ENCODE peak calls at places on chromosome 22, in seven cellular contexts. X is GM12892, T is K562, F is GM12878, K is HepG2, C is SK-N-SH, N is H1. D is an unnamed sample.

GRCh38 chr22:41401781-41402648 is 20.3 kb downstream of the TEF start:
- DNase-seq in C (peak; percentile 81), K (peak; percentile 70), T (no peak), X (no peak), N (no peak), F (no peak), D (no peak)

GRCh38 chr22:46446799-46447198 is 90.6 kb downstream of the CELSR1 start:
- DNase-seq in F (no peak), K (no peak), T (no peak), X (no peak), N (no peak), C (no peak), D (no peak)

GRCh38 chr22:19407649-19408606 is 23.6 kb downstream of the HIRA start:
- DNase-seq in X (no peak), K (no peak), T (peak; percentile 90), F (no peak), C (peak; percentile 76), N (no peak), D (no peak)

GRCh38 chr22:21762712-21763581 is 27.4 kb upstream of the YPEL1 start:
- DNase-seq in X (peak; percentile 42), N (no peak), T (no peak), F (no peak), C (no peak), K (no peak), D (no peak)

GRCh38 chr22:26443901-26444300 is 14.8 kb downstream of the ASPHD2 start:
- DNase-seq in T (no peak), N (no peak), K (no peak), C (no peak), X (no peak), F (no peak), D (no peak)

GRCh38 chr22:25051073-25051472 is 98.6 kb downstream of the KIAA1671 start:
- DNase-seq in T (peak; percentile 27), X (no peak), F (no peak), N (peak; percentile 59), C (peak; percentile 53), K (no peak), D (no peak)

GRCh38 chr22:19769393-19769715 is 8.8 kb downstream of the TBX1 start:
- DNase-seq in N (no peak), K (no peak), C (no peak), T (no peak), X (no peak), F (no peak), D (no peak)

GRCh38 chr22:19882446-19883381 is 28.0 kb upstream of the GNB1L start:
- DNase-seq in N (peak; percentile 43), K (no peak), F (no peak), X (no peak), T (no peak), C (peak; percentile 29), D (no peak)

GRCh38 chr22:37740455-37741311 is 43.8 kb downstream of the TRIOBP start:
- DNase-seq in T (no peak), F (no peak), N (no peak), C (no peak), K (no peak), X (no peak), D (no peak)

GRCh38 chr22:19661156-19661555 is 53.1 kb upstream of the SEPTIN5 start:
- DNase-seq in N (no peak), K (no peak), C (no peak), T (peak; percentile 33), X (no peak), F (no peak), D (no peak)

GRCh38 chr22:46022881-46023512 is 46.0 kb upstream of the WNT7B start:
- DNase-seq in F (no peak), X (no peak), N (no peak), K (no peak), T (no peak), C (no peak), D (no peak)

GRCh38 chr22:46025225-46025972 is 48.4 kb upstream of the WNT7B start:
- DNase-seq in F (no peak), C (no peak), N (no peak), K (no peak), X (no peak), T (no peak), D (no peak)

GRCh38 chr22:26406118-26406517 is 22.9 kb upstream of the ASPHD2 start:
- DNase-seq in C (no peak), T (peak; percentile 27), X (no peak), K (no peak), N (no peak), F (no peak), D (no peak)

GRCh38 chr22:20106849-20107237 is 9.1 kb upstream of the RANBP1 start:
- DNase-seq in F (no peak), K (no peak), X (no peak), C (no peak), T (no peak), N (no peak), D (no peak)

GRCh38 chr22:36862251-36863242 is 1.7 kb downstream of the NCF4 start:
- DNase-seq in X (peak; percentile 62), F (peak; percentile 73), N (no peak), K (no peak), C (no peak), T (no peak), D (peak; percentile 57)

GRCh38 chr22:29706991-29707390 is 12.8 kb upstream of the CABP7 start:
- DNase-seq in C (no peak), K (no peak), N (no peak), F (no peak), X (no peak), T (no peak), D (no peak)

GRCh38 chr22:41620646-41621098 is at the start of gene DESI1:
- DNase-seq in X (peak; percentile 40), C (no peak), K (peak; percentile 21), N (no peak), F (no peak), T (no peak), D (peak; percentile 32)

GRCh38 chr22:19107730-19108074 is 14.5 kb downstream of the DGCR2 start:
- DNase-seq in T (no peak), K (no peak), N (no peak), F (no peak), C (no peak), X (no peak), D (no peak)

GRCh38 chr22:48885271-48885918 is 942.3 kb downstream of the BRD1 start:
- DNase-seq in C (no peak), T (no peak), N (no peak), F (no peak), X (no peak), K (no peak), D (no peak)

DNA sequence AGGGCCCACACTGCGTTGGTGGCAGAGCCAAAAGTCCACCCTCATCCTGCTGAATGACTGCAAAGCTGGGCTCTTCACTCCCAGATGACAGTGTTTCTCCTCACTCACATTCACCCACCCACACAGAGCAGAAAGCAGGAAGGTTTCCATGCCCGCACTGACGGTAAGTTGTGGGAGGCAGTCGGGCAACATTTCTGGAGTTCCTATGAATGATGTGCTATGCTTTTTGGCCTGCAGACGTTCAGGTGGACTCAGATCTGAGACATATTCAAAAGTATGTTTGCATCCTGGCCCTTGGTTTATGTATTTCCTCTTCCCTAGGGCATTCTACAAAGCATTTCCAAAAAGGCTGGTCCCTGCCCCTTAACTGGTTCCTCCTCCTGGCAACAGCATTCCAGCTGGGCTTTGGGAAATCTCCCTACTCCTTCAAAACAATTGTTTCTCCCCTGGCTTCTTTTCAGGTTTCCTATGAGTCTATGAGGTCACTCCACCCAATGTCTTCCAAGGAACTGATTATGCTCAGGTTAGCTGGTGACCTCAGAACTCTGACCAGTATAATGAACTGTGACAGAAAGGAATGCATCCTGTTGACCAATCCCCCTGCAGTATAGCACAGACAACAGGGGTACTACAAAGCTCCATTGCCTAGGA is 36.4 kb downstream of the PACSIN2 start:
- DNase-seq in F (no peak), X (no peak), K (no peak), T (no peak), N (no peak), C (no peak), D (no peak)
- TF ChIP-seq TAF1 in F (no peak), X (no peak), K (no peak), T (no peak), N (no peak), C (no peak), D (no peak)

GRCh38 chr22:23364389-23364788 is 184.1 kb downstream of the BCR start:
- DNase-seq in K (no peak), C (no peak), F (no peak), T (no peak), N (no peak), X (no peak), D (no peak)
- TF ChIP-seq TAF1 in K (no peak), C (no peak), F (no peak), T (no peak), N (no peak), X (no peak), D (no peak)

GRCh38 chr22:50399751-50400331 is 56.7 kb downstream of the PPP6R2 start:
- DNase-seq in N (peak; percentile 72), K (peak; percentile 16), T (peak; percentile 43), X (no peak), C (peak; percentile 71), F (no peak), D (no peak)
- TF ChIP-seq TAF1 in N (no peak), K (no peak), T (no peak), X (no peak), C (no peak), F (no peak), D (no peak)

GRCh38 chr22:44453441-44454112 is 44.5 kb downstream of the RTL6 start:
- DNase-seq in F (no peak), N (no peak), K (no peak), X (no peak), C (peak; percentile 55), T (no peak), D (no peak)

GRCh38 chr22:44455963-44456358 is 42.1 kb downstream of the RTL6 start:
- DNase-seq in N (no peak), X (no peak), F (no peak), T (no peak), C (no peak), K (no peak), D (no peak)

GRCh38 chr22:44454113-44454769 is 43.8 kb downstream of the RTL6 start:
- DNase-seq in T (no peak), X (no peak), N (no peak), F (no peak), C (no peak), K (no peak), D (no peak)

GRCh38 chr22:44456661-44457412 is 41.2 kb downstream of the RTL6 start:
- DNase-seq in T (no peak), C (no peak), N (no peak), K (no peak), F (no peak), X (no peak), D (no peak)

GRCh38 chr22:44455151-44455962 is 42.7 kb downstream of the RTL6 start:
- DNase-seq in N (no peak), K (no peak), C (no peak), T (no peak), F (no peak), X (no peak), D (no peak)
- TF ChIP-seq TAF1 in N (no peak), K (no peak), C (no peak), T (no peak), F (no peak), X (no peak), D (no peak)

DNA sequence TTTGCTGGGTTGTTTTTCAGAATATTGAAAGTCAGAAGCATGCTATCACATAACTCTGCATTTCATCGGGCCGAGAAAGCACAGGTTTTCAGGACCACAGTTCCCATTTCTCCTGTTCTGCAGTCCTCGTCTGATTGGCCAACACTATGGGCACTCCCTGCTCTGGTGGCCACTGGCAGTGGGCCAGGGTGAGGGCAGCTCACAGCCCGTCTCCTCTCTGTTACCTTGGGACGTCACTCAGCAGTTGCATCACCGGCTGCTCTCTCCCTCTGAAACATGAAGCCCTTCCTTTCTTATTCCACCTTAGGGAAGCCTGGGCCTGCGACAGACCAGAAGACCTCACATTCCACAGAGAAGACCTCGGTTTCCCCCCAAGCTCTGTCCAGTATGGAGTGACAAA is 11.4 kb upstream of the MICAL3 start:
- DNase-seq in F (no peak), C (peak; percentile 47), X (no peak), T (no peak), K (peak; percentile 82), N (no peak), D (no peak)
- TF ChIP-seq TAF1 in F (no peak), C (no peak), X (no peak), T (no peak), K (no peak), N (no peak), D (no peak)